ENCODE peak calls at places on chromosome 14, in five cellular contexts. H, V, U, R and A are unnamed samples.

GRCh38 chr14:36580856-36581831 is 1.3 kb downstream of the NKX2-8 start:
- DNase-seq in H (no peak), V (peak; percentile 45), U (no peak), R (no peak), A (no peak)

GRCh38 chr14:103485504-103485903 is 37.1 kb downstream of the CKB start:
- DNase-seq in H (no peak), V (no peak), U (no peak), R (no peak), A (no peak)

GRCh38 chr14:78154827-78155226 is 15.3 kb upstream of the NRXN3 start:
- DNase-seq in H (no peak), V (no peak), U (no peak), R (no peak), A (no peak)

GRCh38 chr14:48826058-48826457 is 760.1 kb downstream of the RPS29 start:
- DNase-seq in H (no peak), V (no peak), U (no peak), R (no peak), A (no peak)

GRCh38 chr14:30928462-30928861 is 54.1 kb downstream of the COCH start:
- DNase-seq in H (no peak), V (no peak), U (no peak), R (no peak), A (no peak)

GRCh38 chr14:101559624-101560533 is 1.4 kb upstream of the DIO3 start:
- DNase-seq in H (no peak), V (no peak), U (no peak), R (peak; percentile 65), A (no peak)

GRCh38 chr14:25953532-25954144 is 644.2 kb downstream of the NOVA1 start:
- DNase-seq in H (no peak), V (no peak), U (no peak), R (peak; percentile 34), A (no peak)

GRCh38 chr14:77691259-77691658 is 16.6 kb downstream of the ALKBH1 start:
- DNase-seq in H (peak; percentile 46), V (no peak), U (no peak), R (no peak), A (no peak)

GRCh38 chr14:91350813-91351507 is 66.7 kb downstream of the CCDC88C start:
- DNase-seq in H (no peak), V (no peak), U (no peak), R (no peak), A (peak; percentile 73)

GRCh38 chr14:100271247-100271939 is 32.4 kb downstream of the YY1 start:
- DNase-seq in H (peak; percentile 68), V (no peak), U (no peak), R (no peak), A (peak; percentile 20)

GRCh38 chr14:93936245-93936644 is 9.1 kb downstream of the FAM181A start:
- DNase-seq in H (no peak), V (peak; percentile 41), U (no peak), R (no peak), A (no peak)

GRCh38 chr14:98906123-98906995 is 365.6 kb downstream of the BCL11B start:
- DNase-seq in H (no peak), V (peak; percentile 71), U (no peak), R (no peak), A (no peak)

GRCh38 chr14:85313801-85314207 is 216.1 kb upstream of the FLRT2 start:
- DNase-seq in H (no peak), V (no peak), U (no peak), R (no peak), A (no peak)

GRCh38 chr14:61080591-61081010 is 99.6 kb downstream of the SLC38A6 start:
- DNase-seq in H (no peak), V (no peak), U (no peak), R (no peak), A (no peak)

GRCh38 chr14:102644523-102644922 is 52.1 kb downstream of the RCOR1 start:
- DNase-seq in H (no peak), V (no peak), U (no peak), R (no peak), A (no peak)

GRCh38 chr14:75032939-75033338 is 18.3 kb downstream of the MLH3 start:
- DNase-seq in H (no peak), V (no peak), U (no peak), R (no peak), A (no peak)

GRCh38 chr14:74627071-74627470 is 15.0 kb upstream of the LTBP2 start:
- DNase-seq in H (no peak), V (no peak), U (no peak), R (no peak), A (no peak)

GRCh38 chr14:103186894-103187586 is 63.8 kb downstream of the TNFAIP2 start:
- DNase-seq in H (no peak), V (no peak), U (no peak), R (peak; percentile 70), A (no peak)

GRCh38 chr14:59343585-59343984 is 121.6 kb downstream of the GPR135 start:
- DNase-seq in H (no peak), V (no peak), U (no peak), R (no peak), A (no peak)

GRCh38 chr14:64625363-64626232 is 75.8 kb downstream of the PPP1R36 start:
- DNase-seq in H (peak; percentile 59), V (no peak), U (no peak), R (no peak), A (no peak)

GRCh38 chr14:56918849-56919574 is 108.7 kb upstream of the OTX2 start:
- DNase-seq in H (no peak), V (no peak), U (no peak), R (no peak), A (no peak)

GRCh38 chr14:64963611-64964010 is 8.5 kb downstream of the RAB15 start:
- DNase-seq in H (no peak), V (no peak), U (no peak), R (no peak), A (no peak)

GRCh38 chr14:61466905-61467280 is 145.5 kb downstream of the PRKCH start:
- DNase-seq in H (no peak), V (no peak), U (no peak), R (no peak), A (no peak)

DNA sequence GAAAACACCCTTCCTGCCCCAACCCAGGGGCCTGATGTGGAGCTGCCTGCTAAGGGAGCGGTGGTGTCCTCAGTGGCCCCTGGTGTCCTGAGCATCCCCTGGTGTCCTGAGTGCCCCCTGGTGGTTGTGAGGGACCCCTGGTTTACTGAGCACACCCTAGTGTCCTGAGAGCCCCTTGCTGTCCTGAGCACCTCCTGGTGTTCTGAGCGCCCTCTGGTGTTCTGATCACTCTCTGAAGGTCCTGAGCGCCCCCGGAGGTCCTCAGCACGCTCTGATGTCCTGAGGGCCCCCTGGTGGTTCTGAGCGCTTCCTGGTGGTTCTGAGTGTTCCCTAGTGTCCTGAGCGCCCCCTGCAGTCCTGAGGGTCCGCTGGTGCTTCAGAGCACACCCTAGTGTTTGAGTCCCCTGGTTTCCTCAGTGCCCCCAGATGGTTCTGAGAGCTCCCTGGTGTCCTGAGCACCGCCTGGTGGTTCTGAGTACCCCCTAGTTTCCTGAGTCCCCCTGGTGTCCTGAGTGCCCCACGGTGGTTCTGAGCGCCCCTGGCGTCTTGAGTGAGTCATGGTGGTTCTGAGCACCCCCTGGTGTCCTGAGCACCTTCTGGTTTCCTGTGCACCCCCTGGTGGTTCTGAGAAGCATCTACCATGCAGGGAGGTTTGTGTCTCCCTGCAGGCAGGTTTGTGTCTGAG is 1004.2 kb downstream of the TMEM121 start:
- DNase-seq in H (no peak), V (no peak), U (no peak), R (no peak), A (peak; percentile 36)
- H3K9me3 ChIP-seq in H (no peaks in the 10 kb centered on the region), V (no peaks in the 10 kb centered on the region), U (no peaks in the 10 kb centered on the region), R (no peaks in the 10 kb centered on the region), A (no peaks in the 10 kb centered on the region)

GRCh38 chr14:29580763-29581162 is 346.9 kb downstream of the PRKD1 start:
- DNase-seq in H (no peak), V (no peak), U (no peak), R (no peak), A (no peak)

DNA sequence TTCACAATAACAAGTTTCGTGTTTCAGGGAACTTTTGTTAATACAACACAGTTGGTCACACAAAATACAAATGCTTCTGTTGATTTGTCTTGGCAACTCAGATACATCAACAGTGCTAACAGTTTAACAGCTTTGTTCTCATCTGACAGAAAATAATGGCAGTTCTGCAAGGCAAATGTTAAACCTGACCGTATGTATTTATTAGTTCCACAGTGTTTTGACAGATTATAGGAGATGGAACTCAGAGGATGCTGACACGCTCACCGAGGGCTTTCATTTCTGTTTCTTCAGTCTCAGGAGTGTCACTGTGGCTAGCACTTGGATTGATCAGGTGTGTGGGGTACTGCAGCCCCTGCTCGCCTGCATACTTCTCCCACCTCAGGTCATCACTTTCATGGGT is 350.6 kb downstream of the PRKD1 start:
- DNase-seq in H (no peak), V (no peak), U (no peak), R (no peak), A (no peak)
- H3K9me3 ChIP-seq in H (no peaks in the 10 kb centered on the region), V (no peaks in the 10 kb centered on the region), U (no peaks in the 10 kb centered on the region), R (no peaks in the 10 kb centered on the region), A (no peaks in the 10 kb centered on the region)

GRCh38 chr14:63210812-63211211 is 6.6 kb downstream of the RHOJ start:
- DNase-seq in H (no peak), V (no peak), U (no peak), R (no peak), A (no peak)
- H3K9me3 ChIP-seq in H (no peaks in the 10 kb centered on the region), V (no peaks in the 10 kb centered on the region), U (no peaks in the 10 kb centered on the region), R (no peaks in the 10 kb centered on the region), A (no peaks in the 10 kb centered on the region)

GRCh38 chr14:106528717-106529116 is 1002.3 kb downstream of the TMEM121 start:
- DNase-seq in H (no peak), V (no peak), U (no peak), R (no peak), A (no peak)
- H3K9me3 ChIP-seq in H (no peaks in the 10 kb centered on the region), V (no peaks in the 10 kb centered on the region), U (no peaks in the 10 kb centered on the region), R (no peaks in the 10 kb centered on the region), A (no peaks in the 10 kb centered on the region)